ENCODE peak calls at places on chromosomes 13 and 19, in eight cellular contexts. U is IMR-90, S is spleen, H is right lobe of liver, C is stomach, L is endothelial cell of umbilical vein, N is tibial nerve, O is gastrocnemius medialis. X is an unnamed sample.

GRCh38 chr13:113759525-113760137 is 605 bp downstream of the TMEM255B start:
- DNase-seq in U (peak; percentile 9), S (peak; percentile 81), H (peak; percentile 60), C (peak; percentile 25), L (peak; percentile 84), N (peak; percentile 29), O (no peak), X (peak; percentile 66)

GRCh38 chr19:57566396-57567256 is 7.0 kb upstream of the ZNF550 start:
- DNase-seq in U (peak; percentile 38), S (no peak), H (no peak), C (no peak), L (no peak), N (no peak), O (no peak), X (no peak)

GRCh38 chr13:45674908-45675307 is 27.2 kb upstream of the CBY2 start:
- DNase-seq in U (peak; percentile 52), S (no peak), H (no peak), C (no peak), L (no peak), N (no peak), O (no peak), X (no peak)

GRCh38 chr13:67736646-67737420 is 506.7 kb upstream of the PCDH9 start:
- DNase-seq in U (peak; percentile 68), S (no peak), H (no peak), C (no peak), L (no peak), N (no peak), O (no peak), X (no peak)

GRCh38 chr13:24512208-24513068 is at the start of gene PARP4:
- DNase-seq in U (peak; percentile 85), S (peak; percentile 96), H (peak; percentile 88), C (peak; percentile 81), L (peak; percentile 90), N (peak; percentile 63), O (peak; percentile 50), X (peak; percentile 80)

GRCh38 chr19:30449191-30449590 is 77.0 kb downstream of the ZNF536 start:
- DNase-seq in U (no peak), S (no peak), H (no peak), C (no peak), L (no peak), N (no peak), O (no peak), X (no peak)

GRCh38 chr19:2083174-2083854 is 12.8 kb downstream of the MOB3A start:
- DNase-seq in U (no peak), S (peak; percentile 90), H (no peak), C (no peak), L (no peak), N (no peak), O (no peak), X (no peak)

GRCh38 chr19:1066748-1067340 is at the start of gene ARHGAP45:
- DNase-seq in U (no peak), S (peak; percentile 96), H (peak; percentile 71), C (peak; percentile 60), L (no peak), N (no peak), O (no peak), X (no peak)

GRCh38 chr13:94712287-94712811 is at the start of gene SOX21:
- DNase-seq in U (no peak), S (no peak), H (no peak), C (no peak), L (peak; percentile 23), N (no peak), O (no peak), X (no peak)

GRCh38 chr13:25992076-25992475 is 59.7 kb downstream of the SHISA2 start:
- DNase-seq in U (no peak), S (no peak), H (no peak), C (no peak), L (no peak), N (no peak), O (no peak), X (no peak)

GRCh38 chr13:79631260-79631659 is 150.3 kb downstream of the NDFIP2 start:
- DNase-seq in U (peak; percentile 49), S (no peak), H (no peak), C (no peak), L (peak; percentile 93), N (no peak), O (peak; percentile 38), X (no peak)

GRCh38 chr19:50357178-50358100 is 8.0 kb downstream of the NAPSA start:
- DNase-seq in U (peak; percentile 41), S (peak; percentile 96), H (peak; percentile 80), C (peak; percentile 81), L (peak; percentile 72), N (peak; percentile 83), O (peak; percentile 68), X (peak; percentile 85)

GRCh38 chr19:49142866-49143335 is 12.3 kb downstream of the HRC start:
- DNase-seq in U (peak; percentile 89), S (peak; percentile 88), H (peak; percentile 83), C (peak; percentile 91), L (peak; percentile 92), N (peak; percentile 70), O (peak; percentile 92), X (peak; percentile 64)

GRCh38 chr19:49147923-49148682 is 7.1 kb downstream of the HRC start:
- DNase-seq in U (no peak), S (no peak), H (no peak), C (no peak), L (peak; percentile 50), N (no peak), O (no peak), X (no peak)

GRCh38 chr19:49149652-49150105 is 5.5 kb downstream of the HRC start:
- DNase-seq in U (peak; percentile 83), S (no peak), H (peak; percentile 46), C (peak; percentile 58), L (peak; percentile 75), N (peak; percentile 55), O (peak; percentile 72), X (peak; percentile 62)

GRCh38 chr19:49148784-49149651 is 6.2 kb downstream of the HRC start:
- DNase-seq in U (peak; percentile 86), S (peak; percentile 90), H (peak; percentile 99), C (peak; percentile 100), L (peak; percentile 91), N (peak; percentile 99), O (peak; percentile 98), X (peak; percentile 97)

DNA sequence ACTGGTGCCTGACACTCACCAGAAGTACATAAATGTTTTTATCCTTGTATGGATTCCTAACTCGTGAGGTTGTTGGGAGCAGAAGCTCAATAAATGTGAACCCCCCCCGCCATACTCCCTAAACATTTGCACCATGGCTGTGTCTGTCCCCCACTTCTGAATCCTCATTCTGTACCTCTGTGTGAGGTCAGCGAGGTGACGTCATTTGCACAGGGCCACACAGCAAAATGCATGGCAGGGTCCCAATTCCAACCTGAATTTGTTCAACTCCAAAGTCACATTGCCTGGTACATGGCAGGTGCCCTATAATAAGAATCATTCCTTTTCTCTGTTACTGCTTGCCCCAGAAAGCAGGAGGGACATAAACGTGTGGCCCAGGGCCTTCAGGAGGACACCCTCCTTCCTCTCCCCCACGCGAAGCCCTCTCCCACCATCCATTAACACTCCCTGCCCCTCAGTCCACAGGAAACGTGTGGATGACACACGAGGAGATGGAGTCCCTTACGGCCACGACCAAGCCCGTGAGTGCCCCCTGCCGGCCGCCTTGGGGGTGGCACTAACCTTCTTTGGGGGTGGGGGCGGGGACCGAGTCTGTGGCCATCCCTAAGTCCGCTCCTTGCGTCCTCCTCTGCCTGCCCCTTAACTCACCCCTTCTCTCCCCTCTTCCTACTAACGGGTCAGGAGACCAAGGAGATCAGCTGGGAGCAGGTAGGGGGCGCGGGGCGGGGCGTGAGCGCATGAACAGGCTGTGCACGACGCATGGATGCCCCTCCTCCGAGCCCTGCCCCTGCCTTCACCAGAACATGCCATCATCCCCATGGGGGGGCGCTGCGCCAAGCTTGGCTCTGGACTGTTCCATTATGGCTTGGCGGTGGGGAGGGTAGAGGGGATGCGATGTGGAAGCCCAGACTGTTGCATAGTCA is 9.4 kb downstream of the HRC start:
- DNase-seq in U (peak; percentile 71), S (peak; percentile 93), H (peak; percentile 73), C (peak; percentile 87), L (peak; percentile 77), N (peak; percentile 85), O (peak; percentile 76), X (peak; percentile 84)
- H3K27me3 ChIP-seq in U (no peaks in the 10 kb centered on the region), S (peaks cover 23% of the 10 kb centered on the region), H (no peaks in the 10 kb centered on the region), C (no peaks in the 10 kb centered on the region), L (no peaks in the 10 kb centered on the region), N (no peaks in the 10 kb centered on the region), O (no peaks in the 10 kb centered on the region), X (no peaks in the 10 kb centered on the region)

GRCh38 chr19:55390461-55390880 is 4.7 kb downstream of the RPL28 start:
- DNase-seq in U (no peak), S (no peak), H (no peak), C (no peak), L (no peak), N (no peak), O (no peak), X (no peak)
- TF ChIP-seq POLR2A in U (no peak), S (no peak), H (no peak), C (no peak), L (no peak), N (no peak), O (no peak), X (no peak)

GRCh38 chr19:47437500-47437899 is 18.2 kb upstream of the MEIS3 start:
- DNase-seq in U (no peak), S (no peak), H (no peak), C (no peak), L (no peak), N (no peak), O (no peak), X (no peak)

GRCh38 chr19:47435883-47436417 is 16.6 kb upstream of the MEIS3 start:
- DNase-seq in U (no peak), S (no peak), H (no peak), C (no peak), L (no peak), N (no peak), O (no peak), X (no peak)

GRCh38 chr19:47435196-47435595 is 15.9 kb upstream of the MEIS3 start:
- DNase-seq in U (no peak), S (no peak), H (no peak), C (no peak), L (no peak), N (no peak), O (no peak), X (no peak)

GRCh38 chr19:47438793-47439220 is 19.5 kb upstream of the MEIS3 start:
- DNase-seq in U (no peak), S (no peak), H (no peak), C (peak; percentile 36), L (no peak), N (no peak), O (no peak), X (no peak)

DNA sequence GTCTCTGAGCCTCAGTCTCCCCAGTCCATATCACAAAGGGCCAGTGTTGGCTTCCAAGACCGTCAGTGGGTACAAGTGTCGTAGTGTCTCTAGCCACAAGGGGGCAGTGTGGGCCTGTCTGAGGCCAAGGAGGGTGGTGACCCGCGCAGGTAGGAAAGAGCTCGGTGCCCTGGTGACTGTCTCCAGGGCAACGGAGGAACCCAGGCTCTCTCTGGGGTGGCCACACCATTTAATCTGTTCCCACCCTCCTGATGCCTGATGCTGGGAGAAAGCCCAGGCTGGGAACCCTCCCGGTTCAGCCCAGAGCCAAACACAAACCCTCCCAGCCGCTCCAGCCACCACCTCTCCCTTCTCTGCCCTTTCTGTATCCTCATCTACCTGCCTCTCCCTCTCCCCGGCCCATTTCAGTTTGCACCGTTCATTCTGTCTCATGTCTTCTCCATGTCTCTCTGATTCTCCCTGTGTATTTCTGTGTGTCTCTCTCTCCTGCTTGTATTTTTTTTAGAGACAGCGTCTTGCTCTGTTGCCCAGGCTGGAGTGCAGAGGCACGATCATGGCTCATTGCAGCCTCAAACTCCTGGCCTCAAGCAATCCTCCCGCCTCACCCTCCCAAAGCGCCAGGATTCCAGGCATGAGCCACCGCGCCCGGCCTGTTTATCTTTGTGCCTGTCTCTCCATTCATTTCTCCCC is 17.5 kb upstream of the MEIS3 start:
- DNase-seq in U (peak; percentile 47), S (peak; percentile 94), H (peak; percentile 78), C (peak; percentile 91), L (peak; percentile 55), N (peak; percentile 82), O (peak; percentile 74), X (peak; percentile 63)
- H3K27me3 ChIP-seq in U (peaks cover 15% of the 10 kb centered on the region), S (peaks cover 29% of the 10 kb centered on the region), H (no peaks in the 10 kb centered on the region), C (no peaks in the 10 kb centered on the region), L (peaks cover 2% of the 10 kb centered on the region), N (no peaks in the 10 kb centered on the region), O (peaks cover 26% of the 10 kb centered on the region), X (no peaks in the 10 kb centered on the region)

GRCh38 chr13:48233097-48233885 is at the start of gene ITM2B:
- DNase-seq in U (peak; percentile 65), S (peak; percentile 95), H (peak; percentile 91), C (peak; percentile 82), L (peak; percentile 76), N (peak; percentile 62), O (peak; percentile 64), X (peak; percentile 82)
- TF ChIP-seq POLR2A in U (peak; percentile 86), S (no peak), H (peak; percentile 97), C (no peak), L (peak; percentile 55), N (peak; percentile 66), O (peak; percentile 84), X (peak; percentile 76)